ENCODE peak calls at places on chromosomes 6 and 20, in six cellular contexts. H, E, D, L, V and F are unnamed samples. For H3K4me1, the result is how much of the 10 kb centered on the place peaks cover.

GRCh38 chr20:37627060-37627766 is 66.6 kb upstream of the CTNNBL1 start:
- DNase-seq in V (no peak), E (peak), D (no peak), L (peak), H (peak), F (no peak)

GRCh38 chr6:139016337-139017213 is 12.0 kb upstream of the ABRACL start:
- DNase-seq in V (no peak), E (no peak), L (no peak), H (no peak), D (no peak), F (no peak)

GRCh38 chr6:112029045-112029822 is 24.7 kb upstream of the CCN6 start:
- DNase-seq in E (peak), D (peak), L (peak), H (peak), V (peak), F (peak)

GRCh38 chr20:8449120-8449519 is 317.1 kb downstream of the PLCB1 start:
- DNase-seq in E (no peak), D (no peak), H (peak), V (no peak), L (peak), F (no peak)

GRCh38 chr6:168285456-168285855 is 34.1 kb downstream of the DACT2 start:
- DNase-seq in L (no peak), D (no peak), V (no peak), H (no peak), E (no peak), F (no peak)

GRCh38 chr6:8195040-8195713 is 92.8 kb upstream of the EEF1E1 start:
- DNase-seq in D (no peak), E (no peak), H (no peak), L (peak), V (no peak), F (no peak)

GRCh38 chr6:36752187-36752885 is 54.7 kb downstream of the RAB44 start:
- DNase-seq in E (no peak), H (no peak), D (no peak), L (no peak), V (no peak), F (peak)

GRCh38 chr20:50308513-50309279 is 118.1 kb downstream of the CEBPB start:
- DNase-seq in D (peak), H (peak), V (no peak), E (peak), L (peak), F (no peak)

GRCh38 chr6:2770171-2770570 is 5.0 kb downstream of the WRNIP1 start:
- DNase-seq in H (no peak), E (peak), D (peak), L (no peak), V (no peak), F (no peak)

GRCh38 chr20:45029884-45030283 is 63.6 kb downstream of the STK4 start:
- DNase-seq in D (no peak), V (no peak), E (no peak), H (no peak), L (no peak), F (no peak)

GRCh38 chr20:45032781-45033180 is 66.5 kb downstream of the STK4 start:
- DNase-seq in D (no peak), E (no peak), L (peak), H (peak), V (no peak), F (no peak)

GRCh38 chr20:45028424-45029136 is 62.3 kb downstream of the STK4 start:
- DNase-seq in L (no peak), D (no peak), H (no peak), E (no peak), V (no peak), F (no peak)

GRCh38 chr20:45034436-45034835 is 66.5 kb downstream of the KCNS1 start:
- DNase-seq in V (no peak), H (no peak), E (no peak), D (no peak), L (no peak), F (no peak)

GRCh38 chr20:45032276-45032675 is 66.0 kb downstream of the STK4 start:
- DNase-seq in E (no peak), H (no peak), V (no peak), L (no peak), D (no peak), F (no peak)
- H3K4me1 ChIP-seq in E (under half), H (under half), V (under half), L (under half), D (under half), F (half or more)

GRCh38 chr20:56391037-56391436 is 978 bp downstream of the AURKA start:
- DNase-seq in L (peak), E (no peak), V (no peak), H (no peak), D (no peak), F (no peak)
- H3K4me3 ChIP-seq in L (peak), E (peak), V (no peak), H (peak), D (peak), F (peak)

GRCh38 chr20:59039233-59039632 is 3.4 kb downstream of the PRELID3B start:
- DNase-seq in H (no peak), L (peak), E (no peak), V (no peak), D (no peak), F (no peak)
- H3K27ac ChIP-seq in H (no peak), L (peak), E (no peak), V (no peak), D (no peak), F (no peak)

DNA sequence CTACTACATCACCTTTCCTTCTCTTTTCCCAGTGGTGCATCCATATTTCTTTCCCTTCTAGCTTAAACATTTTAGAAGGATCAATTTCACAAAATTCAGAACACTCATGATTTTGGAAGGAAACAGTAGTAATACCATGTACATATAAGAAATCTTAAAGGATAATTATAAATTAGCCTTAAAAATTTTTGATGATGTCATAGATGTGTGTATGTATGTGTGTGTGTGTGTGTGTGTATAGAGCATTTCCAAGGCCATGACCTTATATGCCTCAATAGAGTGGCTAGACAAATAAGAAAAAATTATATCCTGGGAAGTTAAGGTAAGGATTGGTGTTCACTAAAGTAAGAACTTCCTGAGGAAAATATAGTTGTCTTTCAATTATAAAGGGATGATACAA is 24.1 kb upstream of the HS3ST5 start:
- DNase-seq in H (no peak), V (no peak), E (no peak), D (no peak), L (no peak), F (no peak)
- H3K4me1 ChIP-seq in H (under half), V (under half), E (under half), D (under half), L (under half), F (under half)

DNA sequence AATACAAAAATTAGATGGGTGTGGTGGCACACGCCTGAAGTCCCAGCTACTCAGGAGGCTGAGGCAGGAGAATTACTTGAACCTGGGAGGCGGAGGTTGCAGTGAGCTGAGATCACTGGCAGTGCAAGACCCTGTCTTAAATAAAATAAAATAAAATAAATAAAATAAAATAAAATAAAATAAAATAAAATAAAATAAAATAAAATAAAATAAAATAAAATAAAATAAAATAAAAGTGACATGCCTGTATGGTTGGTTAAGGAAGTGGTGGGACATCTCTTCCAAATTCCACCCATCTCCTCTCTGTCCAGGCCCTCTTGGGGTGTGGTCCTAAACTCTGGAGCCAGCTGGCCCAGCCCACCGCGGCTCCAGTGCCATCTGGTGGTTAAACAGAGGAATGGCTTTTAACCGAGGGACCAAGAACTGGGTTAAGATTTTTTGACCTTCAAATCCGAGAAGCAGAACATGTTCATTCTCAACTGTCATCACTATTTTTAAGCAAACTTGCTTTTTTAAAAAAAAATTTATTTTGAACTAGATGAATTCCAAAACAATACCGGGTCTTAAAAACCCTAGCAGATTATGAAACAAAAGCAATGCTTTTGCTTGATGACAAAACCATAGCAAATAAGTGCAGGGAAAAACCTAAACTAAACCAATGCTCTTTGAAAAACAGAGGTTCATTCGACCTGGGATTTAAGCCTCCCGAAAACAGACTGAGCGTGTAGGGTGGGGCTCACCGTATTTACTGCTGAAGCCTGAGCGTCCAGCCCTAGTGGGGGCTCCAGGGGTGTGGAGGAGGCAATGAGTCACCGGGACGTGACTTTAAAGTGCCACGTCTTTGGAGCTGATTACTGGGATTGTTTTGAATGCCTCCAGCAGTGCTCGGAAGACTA is 68.8 kb downstream of the CDC5L start:
- DNase-seq in L (peak), V (no peak), H (peak), E (no peak), D (peak), F (peak)
- H3K4me3 ChIP-seq in L (peak), V (no peak), H (no peak), E (peak), D (no peak), F (no peak)

DNA sequence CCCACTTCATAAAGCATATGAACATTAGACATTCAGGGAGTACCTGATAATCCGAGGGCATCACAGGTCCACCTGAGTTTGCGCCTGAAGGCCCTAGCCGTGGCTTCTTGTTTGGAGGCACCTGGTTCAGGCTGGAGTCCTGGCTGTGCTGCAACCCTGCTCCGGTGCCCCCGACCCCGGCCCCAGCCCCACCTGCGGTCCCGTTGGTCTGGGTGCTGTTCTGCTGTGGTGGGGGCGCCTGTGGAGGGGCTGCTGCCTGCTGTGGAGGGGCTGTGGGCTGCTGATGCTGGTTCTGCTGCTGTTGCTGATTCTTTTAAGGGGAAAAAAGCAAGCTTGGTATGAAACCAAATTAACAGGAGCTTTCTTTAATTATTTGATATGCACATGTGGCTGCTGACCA is 144.6 kb upstream of the SLC22A16 start:
- DNase-seq in D (no peak), L (no peak), V (no peak), E (no peak), H (no peak), F (no peak)
- H3K27ac ChIP-seq in D (no peak), L (no peak), V (no peak), E (no peak), H (no peak), F (no peak)

GRCh38 chr20:443223-443793 is 19.0 kb downstream of the TBC1D20 start:
- DNase-seq in H (no peak), D (no peak), L (no peak), V (no peak), E (no peak), F (no peak)

GRCh38 chr20:437787-438486 is 24.4 kb downstream of the TBC1D20 start:
- DNase-seq in H (no peak), D (no peak), L (no peak), E (no peak), V (no peak), F (peak)

GRCh38 chr20:438581-439469 is 23.5 kb downstream of the TBC1D20 start:
- DNase-seq in L (no peak), E (peak), D (no peak), V (peak), H (no peak), F (peak)

GRCh38 chr20:440148-440547 is 22.2 kb downstream of the TBC1D20 start:
- DNase-seq in E (no peak), V (no peak), L (no peak), D (no peak), H (no peak), F (no peak)

DNA sequence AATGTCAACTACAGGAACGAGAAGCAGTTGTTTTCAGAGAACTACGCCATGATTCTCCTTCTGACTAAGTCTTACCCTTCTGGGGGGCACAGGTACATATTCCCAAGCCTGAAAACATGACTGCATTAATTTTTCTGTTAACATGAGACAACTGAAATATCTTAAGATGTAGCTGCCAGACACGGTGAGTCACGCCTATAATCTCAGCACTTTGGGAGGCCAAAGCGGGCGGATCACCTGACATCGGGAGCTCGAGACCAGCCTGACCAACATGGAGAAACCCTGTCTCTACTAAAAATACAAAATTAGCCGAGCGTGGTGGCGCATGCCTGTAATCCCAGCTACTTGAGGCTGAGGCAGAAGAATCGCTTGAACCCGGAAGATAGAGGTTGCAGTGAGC is 21.7 kb downstream of the TBC1D20 start:
- DNase-seq in D (no peak), E (no peak), V (no peak), L (peak), H (peak), F (no peak)
- H3K4me1 ChIP-seq in D (under half), E (under half), V (under half), L (under half), H (under half), F (under half)

GRCh38 chr6:155143610-155144106 is 120.2 kb upstream of the CLDN20 start:
- DNase-seq in V (no peak), E (no peak), D (no peak), L (peak), H (no peak), F (no peak)
- H3K4me3 ChIP-seq in V (peak), E (peak), D (no peak), L (peak), H (peak), F (peak)

GRCh38 chr20:63693975-63694595 is 2.4 kb upstream of the TNFRSF6B start:
- DNase-seq in V (no peak), L (no peak), D (peak), H (no peak), E (no peak), F (no peak)

GRCh38 chr20:63694596-63695418 is 1.6 kb upstream of the TNFRSF6B start:
- DNase-seq in D (peak), E (no peak), V (no peak), L (no peak), H (no peak), F (no peak)

GRCh38 chr20:63691711-63692435 is 4.6 kb upstream of the TNFRSF6B start:
- DNase-seq in V (no peak), D (no peak), E (no peak), H (no peak), L (no peak), F (no peak)

GRCh38 chr20:63692436-63693078 is 3.9 kb upstream of the TNFRSF6B start:
- DNase-seq in E (no peak), H (no peak), V (no peak), L (peak), D (no peak), F (no peak)

DNA sequence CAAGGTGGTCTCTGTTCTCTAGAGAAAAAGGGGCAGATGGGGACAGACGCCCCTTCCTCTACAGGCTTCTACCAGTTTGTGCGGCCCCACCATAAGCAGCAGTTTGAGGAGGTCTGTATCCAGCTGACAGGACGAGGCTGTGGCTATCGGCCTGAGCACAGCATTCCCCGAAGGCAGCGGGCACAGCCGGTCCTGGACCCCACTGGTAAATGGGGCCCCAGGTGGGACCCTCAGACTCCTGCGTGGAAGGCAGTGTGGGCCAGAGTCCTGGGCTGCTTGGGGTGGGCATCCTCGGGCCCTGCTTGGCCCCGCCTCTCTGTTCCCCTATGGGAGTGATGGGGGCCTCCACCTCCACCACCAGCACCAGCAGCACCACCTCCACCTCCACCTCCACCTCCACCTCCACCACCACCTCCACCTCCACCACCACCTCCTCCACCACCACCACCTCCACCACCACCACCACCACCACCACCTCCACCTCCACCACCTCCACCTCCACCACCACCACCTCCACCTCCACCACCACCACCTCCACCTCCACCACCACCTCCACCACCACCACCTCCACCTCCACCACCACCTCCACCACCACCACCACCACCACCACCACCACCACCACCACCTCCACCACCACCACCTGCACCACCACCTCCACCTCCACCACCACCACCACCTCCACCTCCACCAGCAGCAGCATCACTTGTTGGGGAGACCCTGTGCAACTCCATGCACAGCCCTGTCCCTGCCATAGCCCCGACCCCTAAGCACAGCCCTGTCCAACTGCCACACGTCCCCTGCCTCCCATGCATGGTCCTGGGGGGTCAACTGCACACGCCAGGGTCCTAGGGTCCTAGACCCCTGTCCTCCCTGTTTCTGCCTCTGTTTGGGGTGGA is 3.1 kb upstream of the TNFRSF6B start:
- DNase-seq in E (no peak), L (no peak), V (no peak), D (no peak), H (no peak), F (no peak)
- H3K27ac ChIP-seq in E (no peak), L (no peak), V (no peak), D (no peak), H (no peak), F (no peak)